ENCODE peak calls at places on chromosomes 4 and X, in four cellular contexts. I is endothelial cell, H is glutamatergic neuron, G is B cell. D is an unnamed sample.

GRCh38 chr4:172688536-172688935 is 480.1 kb upstream of the GALNT7 start:
- DNase-seq in I (no peak), H (no peak), G (no peak), D (no peak)

GRCh38 chr4:77713884-77714283 is 105.3 kb downstream of the CNOT6L start:
- DNase-seq in I (no peak), H (no peak), G (no peak), D (no peak)

GRCh38 chr4:144518181-144518895 is 127.6 kb upstream of the HHIP start:
- DNase-seq in I (no peak), H (no peak), G (no peak), D (no peak)

GRCh38 chr4:169774466-169775445 is 17.0 kb upstream of the HPF1 start:
- DNase-seq in I (peak; percentile 53), H (peak; percentile 52), G (peak; percentile 47), D (peak; percentile 23)

GRCh38 chr4:21802406-21802805 is 146.2 kb downstream of the KCNIP4 start:
- DNase-seq in I (no peak), H (no peak), G (no peak), D (no peak)

GRCh38 chr4:13821522-13821921 is 194.0 kb upstream of the BOD1L1 start:
- DNase-seq in I (no peak), H (no peak), G (no peak), D (no peak)

GRCh38 chrX:84199688-84200087 is 11.7 kb upstream of the RPS6KA6 start:
- DNase-seq in I (no peak), H (no peak), G (no peak), D (no peak)

GRCh38 chr4:77240469-77241066 is 83.6 kb downstream of the CCNG2 start:
- DNase-seq in I (peak; percentile 85), H (peak; percentile 83), G (peak; percentile 57), D (peak; percentile 77)

GRCh38 chr4:67106846-67107467 is 438.3 kb downstream of the CENPC start:
- DNase-seq in I (no peak), H (peak; percentile 61), G (no peak), D (no peak)

GRCh38 chr4:123651536-123652175 is 255.1 kb downstream of the SPRY1 start:
- DNase-seq in I (no peak), H (no peak), G (no peak), D (no peak)

GRCh38 chr4:140256335-140256734 is 102.4 kb upstream of the MAML3 start:
- DNase-seq in I (no peak), H (no peak), G (no peak), D (peak; percentile 33)

GRCh38 chr4:1171306-1172227 is 816 bp downstream of the SPON2 start:
- DNase-seq in I (no peak), H (peak; percentile 66), G (peak; percentile 82), D (peak; percentile 71)

GRCh38 chrX:107146670-107147069 is 28.0 kb upstream of the RBM41 start:
- DNase-seq in I (no peak), H (no peak), G (no peak), D (no peak)

GRCh38 chr4:84317513-84317912 is 181.6 kb downstream of the NKX6-1 start:
- DNase-seq in I (no peak), H (no peak), G (no peak), D (no peak)

GRCh38 chr4:28010543-28011235 is 1150.0 kb downstream of the STIM2 start:
- DNase-seq in I (no peak), H (peak; percentile 26), G (no peak), D (no peak)

GRCh38 chrX:12446342-12447075 is 308.2 kb downstream of the FRMPD4 start:
- DNase-seq in I (no peak), H (no peak), G (no peak), D (no peak)

GRCh38 chr4:109701566-109702399 is 1.5 kb downstream of the CASP6 start:
- DNase-seq in I (peak; percentile 5), H (no peak), G (peak; percentile 8), D (no peak)

GRCh38 chr4:110371016-110371795 is 104.7 kb upstream of the ENPEP start:
- DNase-seq in I (no peak), H (no peak), G (no peak), D (no peak)

GRCh38 chr4:102008711-102009110 is 218.2 kb downstream of the BANK1 start:
- DNase-seq in I (no peak), H (no peak), G (no peak), D (no peak)

GRCh38 chrX:154019633-154020499 is at the start of gene IRAK1:
- DNase-seq in I (peak; percentile 42), H (peak; percentile 41), G (peak; percentile 75), D (peak; percentile 51)

GRCh38 chrX:155071694-155072215 is 447 bp downstream of the BRCC3 start:
- DNase-seq in I (peak; percentile 14), H (peak; percentile 35), G (no peak), D (no peak)

GRCh38 chr4:174633399-174633798 is 111.1 kb upstream of the HPGD start:
- DNase-seq in I (no peak), H (no peak), G (no peak), D (no peak)

GRCh38 chr4:99324978-99325377 is 3.8 kb upstream of the ADH1B start:
- DNase-seq in I (no peak), H (no peak), G (no peak), D (no peak)

GRCh38 chr4:48268956-48269860 is at the start of gene TEC:
- DNase-seq in I (peak; percentile 51), H (peak; percentile 61), G (peak; percentile 64), D (peak; percentile 58)

GRCh38 chrX:80812176-80812575 is 2.5 kb upstream of the BRWD3 start:
- DNase-seq in I (peak; percentile 38), H (peak; percentile 14), G (peak; percentile 46), D (peak; percentile 49)

GRCh38 chrX:51954592-51954991 is 61.2 kb downstream of the MAGED1 start:
- DNase-seq in I (no peak), H (no peak), G (no peak), D (no peak)

GRCh38 chr4:105281016-105281415 is 134.3 kb downstream of the TET2 start:
- DNase-seq in I (no peak), H (no peak), G (no peak), D (no peak)

GRCh38 chrX:129925305-129926092 is 19.5 kb downstream of the UTP14A start:
- DNase-seq in I (peak; percentile 69), H (peak; percentile 69), G (peak; percentile 79), D (peak; percentile 76)

GRCh38 chr4:151960449-151961246 is 199.8 kb upstream of the GATB start:
- DNase-seq in I (no peak), H (no peak), G (no peak), D (no peak)

GRCh38 chrX:50680990-50681389 is 133.0 kb downstream of the SHROOM4 start:
- DNase-seq in I (peak; percentile 38), H (peak; percentile 30), G (no peak), D (no peak)
- TF ChIP-seq CTCF in I (peak; percentile 57), H (peak; percentile 44), G (no peak), D (no peak)

GRCh38 chr4:41994461-41994860 is 4.1 kb downstream of the SLC30A9 start:
- DNase-seq in I (no peak), H (no peak), G (no peak), D (no peak)
- TF ChIP-seq CTCF in I (no peak), H (peak; percentile 34), G (no peak), D (peak; percentile 14)

GRCh38 chr4:103075894-103076776 is at the start of gene SLC9B2:
- DNase-seq in I (peak; percentile 59), H (peak; percentile 68), G (peak; percentile 73), D (peak; percentile 74)
- TF ChIP-seq CTCF in I (no peak), H (no peak), G (peak; percentile 12), D (no peak)

GRCh38 chr4:37780444-37781133 is 45.9 kb upstream of the PGM2 start:
- DNase-seq in I (no peak), H (no peak), G (peak; percentile 45), D (peak; percentile 58)
- TF ChIP-seq CTCF in I (no peak), H (no peak), G (peak; percentile 13), D (no peak)

DNA sequence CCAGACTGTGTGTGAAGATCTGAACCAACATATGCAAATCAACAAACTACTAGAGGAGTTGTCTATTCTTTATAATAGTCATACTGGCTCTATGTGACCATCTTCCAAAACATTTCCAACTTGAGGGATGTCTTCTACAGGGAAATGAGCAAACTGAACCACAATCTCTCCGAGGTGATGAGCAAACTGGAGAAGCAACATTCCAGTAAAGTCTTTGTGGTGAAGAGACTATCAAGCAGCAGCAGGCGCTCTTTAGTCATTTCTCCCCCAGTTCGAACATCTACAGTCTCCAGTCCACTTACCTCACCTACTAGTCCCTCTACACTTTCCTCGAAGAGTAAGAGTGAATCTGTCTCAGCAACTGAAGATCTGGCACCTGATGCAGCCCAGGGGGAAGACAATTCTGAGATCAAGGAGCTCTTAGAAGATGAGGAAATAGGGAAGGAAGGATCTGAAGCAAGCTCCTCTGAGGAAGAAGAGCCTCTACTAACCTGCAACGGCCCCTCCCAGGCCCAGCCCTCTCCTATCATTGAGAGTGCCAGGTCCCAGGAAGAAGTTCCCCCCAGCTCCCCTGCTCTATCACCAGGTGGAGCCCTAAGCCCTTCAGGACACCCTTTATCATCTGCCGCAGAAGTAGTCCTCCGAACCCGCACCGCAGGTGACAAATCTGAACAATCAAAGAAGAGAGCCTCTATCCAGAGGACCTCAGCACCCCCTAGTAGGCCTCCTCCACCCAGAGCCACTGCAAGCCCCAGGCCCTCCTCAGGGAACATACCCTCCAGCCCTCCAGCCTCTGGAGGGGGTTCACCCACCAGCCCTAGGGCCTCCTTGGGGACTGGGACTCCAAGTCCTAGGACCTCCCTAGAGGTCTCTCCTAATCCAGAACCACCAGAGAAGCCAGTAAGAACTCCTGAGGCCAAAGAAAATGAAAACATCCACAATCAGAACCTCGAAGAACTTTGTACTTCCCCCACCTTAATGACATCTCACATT is 98.1 kb downstream of the HNRNPD start:
- DNase-seq in I (no peak), H (no peak), G (peak; percentile 38), D (peak; percentile 14)
- TF ChIP-seq CTCF in I (no peak), H (no peak), G (no peak), D (no peak)

D was measured in activated CD8-positive, alpha-beta T cell treated with anti-CD3 and anti-CD28 coated beads for 36 hours.